ENCODE peak calls at places on chromosomes 13 and 19, in nine cellular contexts. W, J, C, T, E, I, U, H and S are unnamed samples.

GRCh38 chr13:24106429-24106828 is 54.1 kb upstream of the SPATA13 start:
- DNase-seq in W (no peak), J (no peak), C (no peak), T (no peak), E (no peak), I (no peak), U (no peak), H (no peak), S (no peak)

GRCh38 chr13:73803997-73804396 is 330.2 kb downstream of the KLF12 start:
- DNase-seq in W (no peak), J (peak; percentile 13), C (no peak), T (no peak), E (no peak), I (no peak), U (no peak), H (no peak), S (peak; percentile 7)

GRCh38 chr19:42402376-42403116 is 12.4 kb upstream of the CNFN start:
- DNase-seq in W (no peak), J (no peak), C (no peak), T (no peak), E (no peak), I (no peak), U (no peak), H (no peak), S (no peak)

GRCh38 chr19:10809693-10810285 is 26.2 kb downstream of the TMED1 start:
- DNase-seq in W (no peak), J (no peak), C (no peak), T (no peak), E (no peak), I (peak; percentile 75), U (no peak), H (no peak), S (no peak)

GRCh38 chr19:35419046-35419445 is 29.0 kb upstream of the FFAR2 start:
- DNase-seq in W (no peak), J (no peak), C (no peak), T (no peak), E (no peak), I (no peak), U (no peak), H (no peak), S (no peak)

GRCh38 chr19:10104665-10105221 is 1.4 kb upstream of the PPAN start:
- DNase-seq in W (peak; percentile 92), J (no peak), C (no peak), T (no peak), E (no peak), I (peak; percentile 66), U (peak; percentile 78), H (peak; percentile 58), S (no peak)

GRCh38 chr19:51490676-51491075 is 10.9 kb downstream of the SIGLEC12 start:
- DNase-seq in W (no peak), J (no peak), C (no peak), T (no peak), E (no peak), I (no peak), U (no peak), H (no peak), S (no peak)

GRCh38 chr13:112710855-112711527 is 21.2 kb downstream of the ATP11A start:
- DNase-seq in W (no peak), J (no peak), C (no peak), T (no peak), E (no peak), I (peak; percentile 27), U (no peak), H (peak; percentile 6), S (no peak)

GRCh38 chr19:48540110-48540509 is 11.9 kb upstream of the SULT2B1 start:
- DNase-seq in W (no peak), J (no peak), C (no peak), T (no peak), E (peak; percentile 53), I (no peak), U (no peak), H (no peak), S (no peak)

GRCh38 chr13:71718931-71719330 is 148.1 kb downstream of the DACH1 start:
- DNase-seq in W (no peak), J (no peak), C (no peak), T (no peak), E (no peak), I (no peak), U (no peak), H (no peak), S (no peak)

GRCh38 chr13:112740502-112741131 is 50.8 kb downstream of the ATP11A start:
- DNase-seq in W (no peak), J (peak; percentile 26), C (no peak), T (no peak), E (peak; percentile 60), I (peak; percentile 50), U (no peak), H (peak; percentile 50), S (no peak)

GRCh38 chr19:53333071-53333465 is 481 bp upstream of the ZNF845 start:
- DNase-seq in W (peak; percentile 35), J (no peak), C (peak; percentile 32), T (no peak), E (peak; percentile 67), I (peak; percentile 50), U (no peak), H (peak; percentile 44), S (no peak)

GRCh38 chr13:110989331-110989730 is 74.5 kb upstream of the ANKRD10 start:
- DNase-seq in W (no peak), J (no peak), C (no peak), T (no peak), E (no peak), I (no peak), U (no peak), H (no peak), S (no peak)

GRCh38 chr13:74423434-74423833 is 289.2 kb upstream of the KLF12 start:
- DNase-seq in W (no peak), J (no peak), C (no peak), T (no peak), E (no peak), I (no peak), U (no peak), H (no peak), S (no peak)

GRCh38 chr19:51687791-51688664 is 5.1 kb upstream of the SPACA6 start:
- DNase-seq in W (no peak), J (peak; percentile 71), C (peak; percentile 69), T (no peak), E (peak; percentile 63), I (no peak), U (no peak), H (peak; percentile 48), S (peak; percentile 53)

GRCh38 chr19:15276620-15277019 is 44.4 kb upstream of the EPHX3 start:
- DNase-seq in W (no peak), J (peak; percentile 88), C (no peak), T (no peak), E (no peak), I (no peak), U (no peak), H (no peak), S (peak; percentile 88)

GRCh38 chr13:71613347-71613746 is 253.7 kb downstream of the DACH1 start:
- DNase-seq in W (no peak), J (no peak), C (no peak), T (no peak), E (no peak), I (peak; percentile 60), U (peak; percentile 68), H (no peak), S (no peak)

GRCh38 chr19:10238172-10238783 is 7.1 kb upstream of the S1PR2 start:
- DNase-seq in W (no peak), J (no peak), C (no peak), T (no peak), E (no peak), I (peak; percentile 67), U (no peak), H (peak; percentile 49), S (peak; percentile 29)

GRCh38 chr13:51370116-51370515 is 30.6 kb downstream of the SERPINE3 start:
- DNase-seq in W (no peak), J (peak; percentile 69), C (no peak), T (no peak), E (no peak), I (peak; percentile 57), U (no peak), H (no peak), S (no peak)

GRCh38 chr19:10315335-10316214 is at the start of gene FDX2:
- DNase-seq in W (peak; percentile 90), J (peak; percentile 84), C (peak; percentile 93), T (peak; percentile 79), E (peak; percentile 85), I (peak; percentile 98), U (peak; percentile 58), H (peak; percentile 92), S (peak; percentile 88)

GRCh38 chr19:2424686-2425621 is 2.4 kb downstream of the TIMM13 start:
- DNase-seq in W (no peak), J (no peak), C (peak; percentile 94), T (peak; percentile 67), E (peak; percentile 65), I (peak; percentile 68), U (no peak), H (no peak), S (no peak)

GRCh38 chr19:46288896-46289588 is 7.8 kb upstream of the HIF3A start:
- DNase-seq in W (no peak), J (peak; percentile 92), C (peak; percentile 44), T (no peak), E (peak; percentile 34), I (peak; percentile 86), U (no peak), H (no peak), S (peak; percentile 94)

GRCh38 chr19:45632468-45633196 is 6.6 kb downstream of the EML2 start:
- DNase-seq in W (peak; percentile 51), J (peak; percentile 98), C (peak; percentile 87), T (no peak), E (peak; percentile 81), I (peak; percentile 35), U (no peak), H (peak; percentile 70), S (peak; percentile 99)

GRCh38 chr13:31424130-31424729 is 224.5 kb downstream of the B3GLCT start:
- DNase-seq in W (peak; percentile 62), J (peak; percentile 85), C (peak; percentile 83), T (peak; percentile 44), E (peak; percentile 81), I (peak; percentile 82), U (peak; percentile 78), H (peak; percentile 78), S (peak; percentile 77)

GRCh38 chr13:26280822-26281221 is 26.9 kb downstream of the CDK8 start:
- DNase-seq in W (no peak), J (peak; percentile 60), C (peak; percentile 29), T (peak; percentile 2), E (no peak), I (no peak), U (no peak), H (no peak), S (no peak)

GRCh38 chr19:52786078-52786463 is 520 bp downstream of the ZNF600 start:
- DNase-seq in W (no peak), J (no peak), C (no peak), T (no peak), E (peak; percentile 6), I (no peak), U (no peak), H (peak; percentile 24), S (peak; percentile 8)

GRCh38 chr19:46579286-46579944 is 21.7 kb upstream of the CALM3 start:
- DNase-seq in W (peak; percentile 62), J (no peak), C (peak; percentile 56), T (no peak), E (peak; percentile 9), I (no peak), U (no peak), H (no peak), S (peak; percentile 5)

GRCh38 chr13:85724554-85725432 is 74.4 kb downstream of the SLITRK6 start:
- DNase-seq in W (no peak), J (no peak), C (no peak), T (no peak), E (no peak), I (no peak), U (no peak), H (no peak), S (no peak)

GRCh38 chr13:63516124-63516523 is 2100.5 kb upstream of the PCDH20 start:
- DNase-seq in W (no peak), J (no peak), C (no peak), T (no peak), E (no peak), I (no peak), U (no peak), H (no peak), S (no peak)

GRCh38 chr13:51125495-51126226 is 14.6 kb upstream of the C13orf42 start:
- DNase-seq in W (peak; percentile 52), J (peak; percentile 70), C (peak; percentile 69), T (peak; percentile 43), E (peak; percentile 78), I (peak; percentile 77), U (peak; percentile 10), H (peak; percentile 49), S (peak; percentile 45)

GRCh38 chr19:3254520-3254919 is 30.1 kb downstream of the CELF5 start:
- DNase-seq in W (no peak), J (no peak), C (no peak), T (no peak), E (no peak), I (no peak), U (no peak), H (no peak), S (no peak)